ENCODE peak calls at places on chromosome 9, in six cellular contexts. F is fibroblast of lung; N is heart right ventricle; I is CD8-positive, alpha-beta memory T cell; M is GM12878; V is Panc1. L is an unnamed sample. For H3K36me3, the result is how much of the 10 kb centered on the place peaks cover.

GRCh38 chr9:133115604-133116345 is 5.3 kb downstream of the RALGDS start:
- DNase-seq in F (no peak), N (no peak), I (no peak), M (peak), V (no peak), L (peak)

GRCh38 chr9:3875371-3876132 is 349.8 kb upstream of the RFX3 start:
- DNase-seq in F (peak), N (no peak), I (no peak), M (no peak), V (peak), L (no peak)

GRCh38 chr9:76615149-76615548 is 149.1 kb upstream of the PCA3 start:
- DNase-seq in F (peak), N (no peak), I (no peak), M (no peak), V (no peak), L (no peak)

GRCh38 chr9:116395409-116396037 is 241.9 kb downstream of the PAPPA start:
- DNase-seq in F (peak), N (no peak), I (no peak), M (no peak), V (no peak), L (no peak)

GRCh38 chr9:2872307-2872940 is 28.5 kb upstream of the PUM3 start:
- DNase-seq in F (peak), N (no peak), I (no peak), M (no peak), V (no peak), L (no peak)

GRCh38 chr9:94639045-94639995 is at the start of gene FBP1:
- DNase-seq in F (peak), N (peak), I (peak), M (no peak), V (no peak), L (peak)

GRCh38 chr9:107841078-107841477 is 351.5 kb upstream of the KLF4 start:
- DNase-seq in F (no peak), N (no peak), I (no peak), M (no peak), V (no peak), L (no peak)

GRCh38 chr9:79734989-79735779 is 163.4 kb downstream of the TLE4 start:
- DNase-seq in F (no peak), N (no peak), I (no peak), M (no peak), V (no peak), L (no peak)

GRCh38 chr9:91312717-91313325 is 48.9 kb downstream of the AUH start:
- DNase-seq in F (no peak), N (no peak), I (no peak), M (no peak), V (no peak), L (no peak)

GRCh38 chr9:108331596-108331995 is 524.2 kb downstream of the ACTL7B start:
- DNase-seq in F (no peak), N (no peak), I (no peak), M (no peak), V (no peak), L (no peak)

GRCh38 chr9:131649646-131650045 is 90.2 kb downstream of the RAPGEF1 start:
- DNase-seq in F (no peak), N (no peak), I (no peak), M (no peak), V (no peak), L (no peak)

GRCh38 chr9:131651599-131651998 is 88.3 kb downstream of the RAPGEF1 start:
- DNase-seq in F (peak), N (no peak), I (no peak), M (no peak), V (no peak), L (no peak)

GRCh38 chr9:131650254-131650653 is 89.6 kb downstream of the RAPGEF1 start:
- DNase-seq in F (peak), N (no peak), I (no peak), M (no peak), V (no peak), L (peak)

GRCh38 chr9:131654857-131655577 is 84.9 kb downstream of the RAPGEF1 start:
- DNase-seq in F (no peak), N (no peak), I (no peak), M (no peak), V (no peak), L (no peak)

DNA sequence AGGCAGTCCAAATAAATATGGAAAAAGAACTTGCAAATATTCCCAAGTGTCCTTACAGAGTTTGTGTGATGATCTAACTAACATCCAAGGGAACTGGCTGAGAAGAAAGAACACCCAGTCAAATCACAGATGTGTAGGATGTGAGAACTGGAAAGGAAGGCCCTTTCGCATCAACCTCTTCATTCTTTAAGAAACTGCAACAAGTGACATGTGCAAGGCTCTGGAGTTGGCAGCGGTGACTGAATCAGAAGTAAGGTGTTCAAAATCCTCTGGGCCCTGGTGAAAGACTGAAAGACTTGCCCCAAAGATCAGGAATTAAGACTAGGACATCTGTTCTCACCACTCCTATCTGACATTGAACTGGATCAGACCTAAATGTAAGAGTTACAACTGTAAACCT is 88.7 kb downstream of the RAPGEF1 start:
- DNase-seq in F (no peak), N (no peak), I (no peak), M (no peak), V (no peak), L (no peak)
- H3K36me3 ChIP-seq in F (under half), N (under half), I (under half), M (under half), V (under half), L (under half)

DNA sequence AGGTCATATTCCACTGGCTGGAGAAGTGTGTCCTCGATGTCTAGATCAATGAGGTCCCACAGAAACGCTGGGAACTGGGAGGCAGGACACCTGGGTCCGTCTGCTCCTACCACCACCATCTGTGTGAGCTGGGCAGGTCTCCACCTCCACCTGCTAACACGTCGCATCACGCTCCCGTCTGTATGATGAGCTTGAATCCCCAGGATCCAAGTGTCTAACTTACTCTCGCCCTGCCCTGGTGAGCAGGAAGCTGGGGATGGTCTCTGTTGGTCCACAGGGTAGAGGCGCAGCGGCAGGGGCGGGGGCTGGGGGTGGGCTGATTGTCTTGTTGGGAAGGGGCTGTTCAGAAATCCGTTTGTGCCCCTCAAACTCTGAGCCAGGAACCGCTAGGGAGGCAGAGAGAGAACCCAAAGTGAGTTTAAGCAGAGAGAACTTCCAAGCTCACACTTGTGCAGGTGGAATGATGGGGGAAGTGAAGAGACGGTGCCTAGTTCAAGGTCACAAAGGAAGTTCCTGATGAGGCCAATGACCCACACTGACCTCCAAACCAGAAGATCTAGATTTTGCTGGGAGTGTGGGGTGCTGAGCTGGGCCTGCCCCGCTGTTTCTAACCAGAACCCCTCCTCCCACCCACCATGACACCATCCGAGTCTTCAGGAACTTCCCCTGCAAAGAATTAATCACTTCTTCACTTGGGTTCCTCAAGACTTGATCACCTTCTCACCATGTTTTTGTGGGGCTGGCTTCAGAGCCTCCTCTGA is 21.1 kb downstream of the ORM2 start:
- DNase-seq in F (no peak), N (no peak), I (no peak), M (no peak), V (no peak), L (no peak)
- H3K36me3 ChIP-seq in F (under half), N (half or more), I (half or more), M (half or more), V (under half), L (under half)

GRCh38 chr9:131436865-131437271 is 43.0 kb downstream of the PRRC2B start:
- DNase-seq in F (no peak), N (no peak), I (no peak), M (no peak), V (no peak), L (no peak)
- H3K36me3 ChIP-seq in F (under half), N (half or more), I (half or more), M (half or more), V (under half), L (under half)

GRCh38 chr9:130640681-130641080 is 23.7 kb upstream of the PRDM12 start:
- DNase-seq in F (no peak), N (no peak), I (no peak), M (no peak), V (no peak), L (peak)
- H3K36me3 ChIP-seq in F (under half), N (under half), I (under half), M (under half), V (under half), L (under half)

DNA sequence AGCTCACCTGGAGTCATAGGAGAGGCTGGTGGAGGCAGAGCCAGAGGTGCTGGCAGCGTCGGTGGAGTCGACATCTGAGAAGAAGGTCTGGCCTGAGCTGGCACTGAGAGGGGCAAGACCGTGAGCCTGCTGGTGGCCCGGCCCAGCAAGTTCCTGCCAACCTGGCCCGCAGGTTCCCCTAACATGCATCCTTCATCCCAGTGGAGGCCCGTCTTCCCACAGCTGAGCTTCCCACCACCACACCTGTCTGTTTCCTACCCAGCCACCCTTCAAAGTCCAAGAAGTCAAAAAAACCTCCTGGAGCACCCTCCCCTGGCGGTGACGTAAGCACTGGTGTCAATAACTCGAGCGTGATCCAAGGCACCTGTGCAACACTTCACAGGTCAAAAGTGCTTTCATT is 16.9 kb downstream of the PHF19 start:
- DNase-seq in F (no peak), N (no peak), I (no peak), M (no peak), V (no peak), L (no peak)
- H3K36me3 ChIP-seq in F (under half), N (half or more), I (under half), M (under half), V (under half), L (under half)

L was measured in aorta.